ENCODE peak calls at places on chromosomes 1 and 21, in four cellular contexts. One of them, this sample, is unnamed.

GRCh38 chr1:230127105-230128054 is 60.3 kb downstream of the GALNT2 start:
- DNase-seq in HEK293T: no peak
- DNase-seq in HepG2: no peak
- DNase-seq in GM12878: no peak
- DNase-seq in this sample: peak

GRCh38 chr1:203113308-203113707 is 14.2 kb upstream of the ADORA1 start:
- DNase-seq in HEK293T: no peak
- DNase-seq in HepG2: no peak
- DNase-seq in GM12878: no peak
- DNase-seq in this sample: no peak

GRCh38 chr1:159091547-159092397 is 15.2 kb upstream of the AIM2 start:
- DNase-seq in HEK293T: no peak
- DNase-seq in HepG2: no peak
- DNase-seq in GM12878: no peak
- DNase-seq in this sample: no peak

GRCh38 chr21:43767980-43768867 is 7.9 kb downstream of the CSTB start:
- DNase-seq in HEK293T: no peak
- DNase-seq in HepG2: no peak
- DNase-seq in GM12878: no peak
- DNase-seq in this sample: peak

GRCh38 chr21:45891388-45892155 is 90.0 kb upstream of the COL6A1 start:
- DNase-seq in HEK293T: no peak
- DNase-seq in HepG2: no peak
- DNase-seq in GM12878: no peak
- DNase-seq in this sample: no peak

GRCh38 chr1:24373044-24373443 is 40.5 kb downstream of the STPG1 start:
- DNase-seq in HEK293T: no peak
- DNase-seq in HepG2: no peak
- DNase-seq in GM12878: no peak
- DNase-seq in this sample: no peak

GRCh38 chr1:92538413-92539061 is 51.8 kb upstream of the GFI1 start:
- DNase-seq in HEK293T: no peak
- DNase-seq in HepG2: no peak
- DNase-seq in GM12878: peak
- DNase-seq in this sample: no peak

GRCh38 chr1:168135116-168135981 is 1.4 kb downstream of the GPR161 start:
- DNase-seq in HEK293T: no peak
- DNase-seq in HepG2: no peak
- DNase-seq in GM12878: no peak
- DNase-seq in this sample: no peak

GRCh38 chr1:211320980-211321379 is 5.7 kb upstream of the TRAF5 start:
- DNase-seq in HEK293T: no peak
- DNase-seq in HepG2: no peak
- DNase-seq in GM12878: no peak
- DNase-seq in this sample: no peak

GRCh38 chr1:190667914-190668313 is 190.2 kb upstream of the BRINP3 start:
- DNase-seq in HEK293T: no peak
- DNase-seq in HepG2: peak
- DNase-seq in GM12878: no peak
- DNase-seq in this sample: no peak

GRCh38 chr1:235739124-235739523 is 89.5 kb upstream of the GNG4 start:
- DNase-seq in HEK293T: no peak
- DNase-seq in HepG2: peak
- DNase-seq in GM12878: no peak
- DNase-seq in this sample: no peak

GRCh38 chr1:111127923-111128643 is 11.8 kb downstream of the DRAM2 start:
- DNase-seq in HEK293T: no peak
- DNase-seq in HepG2: no peak
- DNase-seq in GM12878: peak
- DNase-seq in this sample: no peak

GRCh38 chr1:68142461-68142860 is 89.9 kb downstream of the WLS start:
- DNase-seq in HEK293T: no peak
- DNase-seq in HepG2: no peak
- DNase-seq in GM12878: no peak
- DNase-seq in this sample: no peak

GRCh38 chr1:234968470-234968869 is 160.2 kb downstream of the TOMM20 start:
- DNase-seq in HEK293T: no peak
- DNase-seq in HepG2: no peak
- DNase-seq in GM12878: no peak
- DNase-seq in this sample: no peak

GRCh38 chr1:221602866-221603265 is 139.0 kb downstream of the DUSP10 start:
- DNase-seq in HEK293T: no peak
- DNase-seq in HepG2: no peak
- DNase-seq in GM12878: no peak
- DNase-seq in this sample: no peak

GRCh38 chr1:84361796-84362195 is 36.5 kb upstream of the DNASE2B start:
- DNase-seq in HEK293T: no peak
- DNase-seq in HepG2: no peak
- DNase-seq in GM12878: no peak
- DNase-seq in this sample: no peak

GRCh38 chr21:41869771-41870170 is 9.4 kb downstream of the PRDM15 start:
- DNase-seq in HEK293T: no peak
- DNase-seq in HepG2: no peak
- DNase-seq in GM12878: no peak
- DNase-seq in this sample: no peak

GRCh38 chr1:65691152-65691900 is 101.4 kb upstream of the PDE4B start:
- DNase-seq in HEK293T: no peak
- DNase-seq in HepG2: no peak
- DNase-seq in GM12878: no peak
- DNase-seq in this sample: no peak

GRCh38 chr1:184792450-184792969 is 37.9 kb upstream of the EDEM3 start:
- DNase-seq in HEK293T: no peak
- DNase-seq in HepG2: peak
- DNase-seq in GM12878: no peak
- DNase-seq in this sample: no peak

GRCh38 chr1:208456487-208456886 is 212.3 kb upstream of the PLXNA2 start:
- DNase-seq in HEK293T: no peak
- DNase-seq in HepG2: no peak
- DNase-seq in GM12878: no peak
- DNase-seq in this sample: no peak

GRCh38 chr1:208449951-208450350 is 205.8 kb upstream of the PLXNA2 start:
- DNase-seq in HEK293T: no peak
- DNase-seq in HepG2: no peak
- DNase-seq in GM12878: no peak
- DNase-seq in this sample: peak

GRCh38 chr1:208461680-208462079 is 217.5 kb upstream of the PLXNA2 start:
- DNase-seq in HEK293T: peak
- DNase-seq in HepG2: no peak
- DNase-seq in GM12878: no peak
- DNase-seq in this sample: peak

GRCh38 chr1:208450958-208451357 is 206.8 kb upstream of the PLXNA2 start:
- DNase-seq in HEK293T: no peak
- DNase-seq in HepG2: no peak
- DNase-seq in GM12878: no peak
- DNase-seq in this sample: no peak

DNA sequence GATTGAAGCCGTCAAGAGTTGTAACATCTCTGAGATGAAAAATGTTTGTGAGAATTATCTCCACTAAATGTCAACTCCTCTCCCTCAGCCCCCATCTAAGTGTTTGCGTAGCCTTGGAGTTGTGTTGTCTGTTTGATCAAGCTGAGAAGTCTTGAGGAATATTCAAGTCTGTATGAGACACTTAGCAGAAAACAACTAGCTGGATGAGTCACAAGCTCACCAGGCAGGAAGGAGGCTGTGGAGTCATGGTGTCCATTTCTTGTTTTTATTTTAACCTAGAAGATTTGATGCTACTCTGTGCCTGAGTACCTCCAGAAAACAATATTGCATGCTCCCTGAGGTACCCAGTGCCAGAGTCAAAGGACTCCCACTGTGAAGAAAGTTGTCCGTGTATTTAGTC is 211.6 kb upstream of the PLXNA2 start:
- DNase-seq in HEK293T: no peak
- DNase-seq in HepG2: no peak
- DNase-seq in GM12878: no peak
- DNase-seq in this sample: no peak
- TF ChIP-seq TARDBP in HEK293T: no peak
- TF ChIP-seq TARDBP in HepG2: no peak
- TF ChIP-seq TARDBP in GM12878: no peak
- TF ChIP-seq TARDBP in this sample: no peak

GRCh38 chr1:183567584-183567983 is 22.7 kb downstream of the NCF2 start:
- DNase-seq in HEK293T: no peak
- DNase-seq in HepG2: no peak
- DNase-seq in GM12878: peak
- DNase-seq in this sample: peak
- TF ChIP-seq TARDBP in HEK293T: no peak
- TF ChIP-seq TARDBP in HepG2: no peak
- TF ChIP-seq TARDBP in GM12878: no peak
- TF ChIP-seq TARDBP in this sample: no peak

DNA sequence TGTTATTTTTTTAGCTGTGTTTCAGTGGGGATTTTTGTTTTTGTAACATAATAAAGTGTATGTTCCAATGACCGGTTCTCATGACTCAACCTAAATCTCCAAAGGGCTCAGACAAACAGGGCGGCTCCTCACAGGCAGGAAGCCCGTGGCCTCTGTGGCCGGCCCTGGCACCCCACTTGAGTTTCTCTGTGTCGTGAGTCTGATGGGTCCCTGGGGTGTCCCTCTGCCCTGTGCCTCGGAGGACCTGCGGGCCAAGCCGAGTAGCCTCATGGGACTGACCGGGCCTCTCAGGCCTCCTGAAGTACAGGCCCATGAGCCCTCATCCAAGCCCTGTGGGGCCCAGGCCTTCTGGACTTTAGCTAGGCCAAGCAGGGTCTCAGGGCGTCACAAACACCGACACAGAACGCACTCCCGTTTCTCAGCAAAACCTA is 16.1 kb upstream of the CCDC27 start:
- DNase-seq in HEK293T: no peak
- DNase-seq in HepG2: no peak
- DNase-seq in GM12878: no peak
- DNase-seq in this sample: no peak
- TF ChIP-seq TARDBP in HEK293T: no peak
- TF ChIP-seq TARDBP in HepG2: no peak
- TF ChIP-seq TARDBP in GM12878: no peak
- TF ChIP-seq TARDBP in this sample: no peak

GRCh38 chr1:77446841-77447555 is 165.2 kb downstream of the AK5 start:
- DNase-seq in HEK293T: no peak
- DNase-seq in HepG2: no peak
- DNase-seq in GM12878: no peak
- DNase-seq in this sample: no peak
- TF ChIP-seq TARDBP in HEK293T: no peak
- TF ChIP-seq TARDBP in HepG2: no peak
- TF ChIP-seq TARDBP in GM12878: no peak
- TF ChIP-seq TARDBP in this sample: no peak

This sample was measured in K562.